ENCODE peak calls at places on chromosomes 3 and 15, in four cellular contexts. X is stimulated activated naive B cell treated with anti-CD40 and anti-IgM and Interleukin-4, amounts not matched to agents 10 μg/mL and 1 μg/mL and 100 μg/mL, for 72 hours; U is foreskin melanocyte; Z is SW480. S is an unnamed sample.

GRCh38 chr15:63135804-63136203 is 14.1 kb downstream of the LACTB start:
- DNase-seq in X (no peak), Z (no peak), U (peak), S (no peak)

GRCh38 chr3:139538733-139539132 is 809 bp downstream of the RBP1 start:
- DNase-seq in Z (peak), U (no peak), X (no peak), S (peak)

GRCh38 chr3:17290894-17291293 is 406.1 kb downstream of the PLCL2 start:
- DNase-seq in U (no peak), X (no peak), Z (no peak), S (no peak)

GRCh38 chr3:188176476-188176875 is 22.5 kb downstream of the LPP start:
- DNase-seq in X (no peak), Z (no peak), U (no peak), S (no peak)

GRCh38 chr15:59326856-59327255 is 45.8 kb downstream of the MYO1E start:
- DNase-seq in Z (no peak), U (no peak), X (no peak), S (no peak)

GRCh38 chr3:72127843-72128242 is 342.9 kb upstream of the PROK2 start:
- DNase-seq in U (no peak), X (peak), Z (no peak), S (no peak)

GRCh38 chr3:13267348-13267659 is 152.8 kb downstream of the NUP210 start:
- DNase-seq in Z (no peak), X (no peak), U (no peak), S (no peak)

GRCh38 chr3:87333393-87333892 is 57.1 kb upstream of the POU1F1 start:
- DNase-seq in Z (peak), U (peak), X (no peak), S (no peak)

GRCh38 chr3:158106773-158107461 is 697 bp upstream of the SHOX2 start:
- DNase-seq in Z (peak), X (no peak), U (no peak), S (peak)

GRCh38 chr3:52069891-52070290 is 13.5 kb upstream of the DUSP7 start:
- DNase-seq in Z (no peak), U (no peak), X (no peak), S (no peak)

GRCh38 chr3:55468251-55468650 is 18.9 kb downstream of the WNT5A start:
- DNase-seq in Z (no peak), U (no peak), X (no peak), S (no peak)

GRCh38 chr15:71160976-71161375 is 45.7 kb downstream of the THSD4 start:
- DNase-seq in Z (no peak), U (no peak), X (no peak), S (no peak)